ENCODE peak calls at places on chromosome 1, in five cellular contexts. One of them, this sample, is unnamed.

GRCh38 chr1:21663951-21664805 is 5.0 kb downstream of the RAP1GAP start:
- DNase-seq in activated CD8-positive, alpha-beta memory T cell treated with anti-CD3 and anti-CD28 coated beads for 1 hour: no peak
- DNase-seq in T follicular helper cell: no peak
- DNase-seq in left lung: no peak
- DNase-seq in NCI-H82: peak; percentile 57
- DNase-seq in this sample: peak; percentile 63

GRCh38 chr1:46797696-46798470 is 963 bp upstream of the CYP4B1 start:
- DNase-seq in NCI-H82: no peak
- DNase-seq in activated CD8-positive, alpha-beta memory T cell treated with anti-CD3 and anti-CD28 coated beads for 1 hour: no peak
- DNase-seq in T follicular helper cell: no peak
- DNase-seq in left lung: no peak
- DNase-seq in this sample: no peak

GRCh38 chr1:51644533-51645197 is 27.8 kb downstream of the OSBPL9 start:
- DNase-seq in activated CD8-positive, alpha-beta memory T cell treated with anti-CD3 and anti-CD28 coated beads for 1 hour: no peak
- DNase-seq in T follicular helper cell: no peak
- DNase-seq in NCI-H82: no peak
- DNase-seq in left lung: no peak
- DNase-seq in this sample: no peak

GRCh38 chr1:230877139-230877923 is 9.0 kb upstream of the C1orf198 start:
- DNase-seq in activated CD8-positive, alpha-beta memory T cell treated with anti-CD3 and anti-CD28 coated beads for 1 hour: no peak
- DNase-seq in NCI-H82: no peak
- DNase-seq in T follicular helper cell: no peak
- DNase-seq in left lung: peak; percentile 45
- DNase-seq in this sample: no peak

GRCh38 chr1:154753426-154753825 is 116.7 kb downstream of the KCNN3 start:
- DNase-seq in activated CD8-positive, alpha-beta memory T cell treated with anti-CD3 and anti-CD28 coated beads for 1 hour: no peak
- DNase-seq in NCI-H82: no peak
- DNase-seq in left lung: no peak
- DNase-seq in T follicular helper cell: no peak
- DNase-seq in this sample: no peak

GRCh38 chr1:26280333-26281042 is 602 bp downstream of the SH3BGRL3 start:
- DNase-seq in left lung: no peak
- DNase-seq in activated CD8-positive, alpha-beta memory T cell treated with anti-CD3 and anti-CD28 coated beads for 1 hour: no peak
- DNase-seq in NCI-H82: peak; percentile 77
- DNase-seq in T follicular helper cell: no peak
- DNase-seq in this sample: peak; percentile 78

GRCh38 chr1:60374537-60374936 is 301.0 kb upstream of the C1orf87 start:
- DNase-seq in T follicular helper cell: no peak
- DNase-seq in NCI-H82: no peak
- DNase-seq in left lung: no peak
- DNase-seq in activated CD8-positive, alpha-beta memory T cell treated with anti-CD3 and anti-CD28 coated beads for 1 hour: no peak
- DNase-seq in this sample: no peak

GRCh38 chr1:201042663-201043461 is 19.3 kb upstream of the KIF21B start:
- DNase-seq in NCI-H82: peak; percentile 89
- DNase-seq in activated CD8-positive, alpha-beta memory T cell treated with anti-CD3 and anti-CD28 coated beads for 1 hour: peak; percentile 44
- DNase-seq in left lung: no peak
- DNase-seq in T follicular helper cell: peak; percentile 60
- DNase-seq in this sample: no peak

GRCh38 chr1:226541631-226542622 is 6.6 kb upstream of the STUM start:
- DNase-seq in NCI-H82: peak; percentile 71
- DNase-seq in activated CD8-positive, alpha-beta memory T cell treated with anti-CD3 and anti-CD28 coated beads for 1 hour: no peak
- DNase-seq in left lung: no peak
- DNase-seq in T follicular helper cell: no peak
- DNase-seq in this sample: no peak

This sample was measured in suprapubic skin.